ENCODE peak calls at places on chromosomes 12 and 14, in four cellular contexts. One of them, this sample, is unnamed. For H3K4me1, the result is how much of the 10 kb centered on the place peaks cover.

GRCh38 chr14:71521238-71521637 is 411.0 kb upstream of the RGS6 start:
- DNase-seq in lower lobe of right lung: no peak
- DNase-seq in A549: no peak
- DNase-seq in HCT116: no peak
- DNase-seq in this sample: no peak

GRCh38 chr14:35883677-35884293 is 57.6 kb downstream of the BRMS1L start:
- DNase-seq in lower lobe of right lung: no peak
- DNase-seq in A549: peak
- DNase-seq in HCT116: no peak
- DNase-seq in this sample: no peak

GRCh38 chr14:21209185-21209584 is 53.3 kb upstream of the OR5AU1 start:
- DNase-seq in lower lobe of right lung: no peak
- DNase-seq in A549: no peak
- DNase-seq in HCT116: no peak
- DNase-seq in this sample: no peak

GRCh38 chr12:111363578-111363977 is 5.3 kb downstream of the PHETA1 start:
- DNase-seq in lower lobe of right lung: no peak
- DNase-seq in A549: peak
- DNase-seq in HCT116: no peak
- DNase-seq in this sample: no peak

GRCh38 chr12:8088574-8088973 is 6.5 kb downstream of the NECAP1 start:
- DNase-seq in lower lobe of right lung: no peak
- DNase-seq in A549: no peak
- DNase-seq in HCT116: no peak
- DNase-seq in this sample: no peak

GRCh38 chr14:71361874-71362273 is 454.6 kb downstream of the PCNX1 start:
- DNase-seq in lower lobe of right lung: no peak
- DNase-seq in A549: no peak
- DNase-seq in HCT116: no peak
- DNase-seq in this sample: no peak

GRCh38 chr14:66224492-66225178 is 261.5 kb upstream of the CCDC196 start:
- DNase-seq in lower lobe of right lung: no peak
- DNase-seq in A549: no peak
- DNase-seq in HCT116: no peak
- DNase-seq in this sample: no peak

GRCh38 chr14:34078117-34078743 is 127.4 kb upstream of the EGLN3 start:
- DNase-seq in lower lobe of right lung: no peak
- DNase-seq in A549: peak
- DNase-seq in HCT116: no peak
- DNase-seq in this sample: no peak

GRCh38 chr14:75542585-75543091 is 20.4 kb downstream of the BATF start:
- DNase-seq in lower lobe of right lung: peak
- DNase-seq in A549: no peak
- DNase-seq in HCT116: no peak
- DNase-seq in this sample: peak

GRCh38 chr12:64890873-64891468 is 66.5 kb downstream of the TBC1D30 start:
- DNase-seq in lower lobe of right lung: no peak
- DNase-seq in A549: peak
- DNase-seq in HCT116: peak
- DNase-seq in this sample: peak

GRCh38 chr14:24483604-24484252 is 24.3 kb downstream of the CMA1 start:
- DNase-seq in lower lobe of right lung: no peak
- DNase-seq in A549: no peak
- DNase-seq in HCT116: no peak
- DNase-seq in this sample: no peak

GRCh38 chr12:103827800-103828440 is 13.1 kb downstream of the NT5DC3 start:
- DNase-seq in lower lobe of right lung: no peak
- DNase-seq in A549: no peak
- DNase-seq in HCT116: no peak
- DNase-seq in this sample: no peak

GRCh38 chr12:4909397-4909733 is 340 bp upstream of the KCNA1 start:
- DNase-seq in lower lobe of right lung: no peak
- DNase-seq in A549: no peak
- DNase-seq in HCT116: no peak
- DNase-seq in this sample: no peak

GRCh38 chr12:32535260-32535999 is 136.1 kb downstream of the FGD4 start:
- DNase-seq in lower lobe of right lung: peak
- DNase-seq in A549: peak
- DNase-seq in HCT116: no peak
- DNase-seq in this sample: peak

GRCh38 chr12:12333980-12334709 is 15.9 kb downstream of the MANSC1 start:
- DNase-seq in lower lobe of right lung: peak
- DNase-seq in A549: peak
- DNase-seq in HCT116: peak
- DNase-seq in this sample: peak

GRCh38 chr14:102046337-102047278 is 40.2 kb downstream of the HSP90AA1 start:
- DNase-seq in lower lobe of right lung: peak
- DNase-seq in A549: peak
- DNase-seq in HCT116: peak
- DNase-seq in this sample: peak

GRCh38 chr14:58826845-58827686 is 189.3 kb downstream of the DACT1 start:
- DNase-seq in lower lobe of right lung: no peak
- DNase-seq in A549: no peak
- DNase-seq in HCT116: no peak
- DNase-seq in this sample: no peak
- TF ChIP-seq CTCF in lower lobe of right lung: peak
- TF ChIP-seq CTCF in A549: peak
- TF ChIP-seq CTCF in HCT116: no peak
- TF ChIP-seq CTCF in this sample: no peak

GRCh38 chr14:76876076-76876475 is 49.9 kb downstream of the LRRC74A start:
- DNase-seq in lower lobe of right lung: no peak
- DNase-seq in A549: peak
- DNase-seq in HCT116: peak
- DNase-seq in this sample: peak

GRCh38 chr14:76882646-76883045 is 56.4 kb downstream of the LRRC74A start:
- DNase-seq in lower lobe of right lung: no peak
- DNase-seq in A549: no peak
- DNase-seq in HCT116: no peak
- DNase-seq in this sample: no peak

GRCh38 chr14:76880432-76880831 is 54.2 kb downstream of the LRRC74A start:
- DNase-seq in lower lobe of right lung: no peak
- DNase-seq in A549: no peak
- DNase-seq in HCT116: no peak
- DNase-seq in this sample: no peak

GRCh38 chr14:76874734-76875133 is 48.5 kb downstream of the LRRC74A start:
- DNase-seq in lower lobe of right lung: no peak
- DNase-seq in A549: no peak
- DNase-seq in HCT116: no peak
- DNase-seq in this sample: no peak

DNA sequence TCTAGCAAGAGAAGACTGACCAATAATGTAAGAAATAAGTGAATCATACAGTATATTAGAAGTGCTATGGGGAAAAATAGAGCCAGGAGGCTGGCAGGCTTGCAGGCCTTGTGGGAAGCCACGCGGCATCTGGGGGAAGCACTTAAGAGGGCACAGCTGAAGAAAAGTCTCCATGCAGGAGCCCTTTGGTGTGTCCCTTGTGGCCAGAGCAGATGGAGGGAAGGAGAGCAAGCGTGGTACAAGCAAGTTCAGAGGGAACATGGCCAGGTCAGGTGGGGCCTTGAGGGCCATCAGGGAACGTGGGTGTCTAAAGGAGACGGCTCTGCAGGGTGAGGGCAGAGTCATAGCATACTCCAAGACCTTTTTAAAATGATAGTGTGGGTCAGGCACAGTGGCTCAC is 51.7 kb downstream of the LRRC74A start:
- DNase-seq in lower lobe of right lung: no peak
- DNase-seq in A549: no peak
- DNase-seq in HCT116: no peak
- DNase-seq in this sample: no peak
- H3K4me1 ChIP-seq in lower lobe of right lung: under half
- H3K4me1 ChIP-seq in A549: under half
- H3K4me1 ChIP-seq in HCT116: under half
- H3K4me1 ChIP-seq in this sample: under half

GRCh38 chr12:93514853-93515252 is 47.5 kb downstream of the MRPL42 start:
- DNase-seq in lower lobe of right lung: no peak
- DNase-seq in A549: no peak
- DNase-seq in HCT116: no peak
- DNase-seq in this sample: no peak

GRCh38 chr12:93520454-93520853 is 52.0 kb upstream of the SOCS2 start:
- DNase-seq in lower lobe of right lung: no peak
- DNase-seq in A549: no peak
- DNase-seq in HCT116: no peak
- DNase-seq in this sample: no peak

GRCh38 chr12:93521225-93521854 is 51.1 kb upstream of the SOCS2 start:
- DNase-seq in lower lobe of right lung: no peak
- DNase-seq in A549: no peak
- DNase-seq in HCT116: no peak
- DNase-seq in this sample: no peak

GRCh38 chr12:93519859-93520258 is 52.5 kb downstream of the MRPL42 start:
- DNase-seq in lower lobe of right lung: no peak
- DNase-seq in A549: no peak
- DNase-seq in HCT116: no peak
- DNase-seq in this sample: no peak

GRCh38 chr12:93518725-93519124 is 51.4 kb downstream of the MRPL42 start:
- DNase-seq in lower lobe of right lung: no peak
- DNase-seq in A549: peak
- DNase-seq in HCT116: no peak
- DNase-seq in this sample: no peak
- TF ChIP-seq CTCF in lower lobe of right lung: no peak
- TF ChIP-seq CTCF in A549: no peak
- TF ChIP-seq CTCF in HCT116: no peak
- TF ChIP-seq CTCF in this sample: no peak

DNA sequence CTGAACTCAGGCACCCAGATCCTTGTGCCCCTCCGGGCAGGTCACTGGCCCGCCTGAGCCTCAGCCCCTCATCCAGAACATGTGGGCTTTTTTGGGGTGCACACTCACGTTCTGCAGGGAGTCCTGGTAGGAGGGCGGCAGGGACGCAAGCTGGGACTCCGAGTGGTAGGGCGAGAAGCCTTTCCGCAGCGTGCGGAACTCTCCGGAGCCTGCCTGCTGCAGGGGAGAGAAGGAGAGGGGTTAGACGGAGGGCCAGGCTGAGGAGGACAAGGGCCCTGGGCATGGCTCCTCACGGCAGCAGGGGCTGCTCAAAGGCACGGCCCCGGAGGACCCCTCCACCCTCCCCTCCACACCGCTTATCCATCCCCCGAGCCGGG is 40.8 kb downstream of the CCNK start:
- DNase-seq in lower lobe of right lung: peak
- DNase-seq in A549: no peak
- DNase-seq in HCT116: no peak
- DNase-seq in this sample: no peak
- H3K4me1 ChIP-seq in lower lobe of right lung: under half
- H3K4me1 ChIP-seq in A549: under half
- H3K4me1 ChIP-seq in HCT116: under half
- H3K4me1 ChIP-seq in this sample: under half